ENCODE peak calls at places on chromosomes 5 and 9, in ten cellular contexts. N is right atrium auricular region, T is endodermal cell, F is NB4, J is thoracic aorta, E is H1, Q is RWPE2, Z is GM23338, W is breast epithelium, O is cardiac muscle cell. U is an unnamed sample.

GRCh38 chr9:79799691-79800345 is 228.1 kb downstream of the TLE4 start:
- DNase-seq in N (no peak), T (no peak), F (no peak), J (no peak), E (no peak), Q (no peak), Z (no peak), W (no peak), O (peak; percentile 48), U (no peak)

GRCh38 chr5:180400416-180400815 is 47.3 kb upstream of the GFPT2 start:
- DNase-seq in N (no peak), T (no peak), F (no peak), J (no peak), E (no peak), Q (no peak), Z (no peak), W (no peak), O (no peak), U (no peak)

GRCh38 chr9:26261503-26262330 is 583.5 kb upstream of the TUSC1 start:
- DNase-seq in N (no peak), T (peak; percentile 49), F (no peak), J (no peak), E (no peak), Q (no peak), Z (peak; percentile 34), W (no peak), O (no peak), U (no peak)

GRCh38 chr5:175493260-175493659 is 14.9 kb downstream of the SFXN1 start:
- DNase-seq in N (no peak), T (no peak), F (no peak), J (no peak), E (no peak), Q (no peak), Z (no peak), W (no peak), O (no peak), U (no peak)

GRCh38 chr5:35908814-35909213 is 29.6 kb downstream of the CAPSL start:
- DNase-seq in N (no peak), T (peak; percentile 55), F (no peak), J (no peak), E (no peak), Q (no peak), Z (no peak), W (no peak), O (peak; percentile 10), U (no peak)

GRCh38 chr5:159459951-159460538 is 129.8 kb upstream of the IL12B start:
- DNase-seq in N (peak; percentile 42), T (no peak), F (peak; percentile 85), J (no peak), E (no peak), Q (no peak), Z (no peak), W (no peak), O (no peak), U (no peak)

GRCh38 chr9:88628114-88628513 is 93.1 kb downstream of the NXNL2 start:
- DNase-seq in N (no peak), T (no peak), F (no peak), J (no peak), E (no peak), Q (no peak), Z (no peak), W (no peak), O (no peak), U (no peak)

GRCh38 chr9:126519660-126520425 is 93.9 kb upstream of the LMX1B start:
- DNase-seq in N (no peak), T (peak; percentile 71), F (no peak), J (no peak), E (peak; percentile 54), Q (no peak), Z (no peak), W (no peak), O (no peak), U (no peak)

GRCh38 chr9:129990269-129991005 is 52.6 kb downstream of the FNBP1 start:
- DNase-seq in N (no peak), T (no peak), F (peak; percentile 48), J (no peak), E (no peak), Q (no peak), Z (no peak), W (no peak), O (no peak), U (no peak)

GRCh38 chr9:134936021-134936761 is 18.5 kb upstream of the FCN1 start:
- DNase-seq in N (no peak), T (no peak), F (no peak), J (no peak), E (no peak), Q (peak; percentile 38), Z (no peak), W (no peak), O (no peak), U (peak; percentile 80)

GRCh38 chr9:6098431-6098830 is 83.0 kb upstream of the RANBP6 start:
- DNase-seq in N (no peak), T (no peak), F (no peak), J (no peak), E (no peak), Q (no peak), Z (no peak), W (no peak), O (no peak), U (no peak)

GRCh38 chr5:136079195-136079985 is 50.6 kb downstream of the TGFBI start:
- DNase-seq in N (no peak), T (peak; percentile 81), F (no peak), J (no peak), E (no peak), Q (no peak), Z (peak; percentile 81), W (no peak), O (peak; percentile 55), U (peak; percentile 31)

GRCh38 chr9:96149881-96150280 is 152.1 kb downstream of the HSD17B3 start:
- DNase-seq in N (no peak), T (no peak), F (peak; percentile 23), J (no peak), E (no peak), Q (no peak), Z (no peak), W (no peak), O (no peak), U (no peak)

GRCh38 chr5:93281980-93282772 is 298.8 kb downstream of the NR2F1-AS1 start:
- DNase-seq in N (no peak), T (no peak), F (no peak), J (no peak), E (no peak), Q (no peak), Z (no peak), W (no peak), O (no peak), U (no peak)

GRCh38 chr9:113715086-113715485 is 161.0 kb upstream of the ZNF618 start:
- DNase-seq in N (peak; percentile 13), T (peak; percentile 32), F (no peak), J (no peak), E (no peak), Q (no peak), Z (no peak), W (no peak), O (no peak), U (no peak)

GRCh38 chr9:137254624-137255447 is at the start of gene NELFB:
- DNase-seq in N (peak; percentile 89), T (peak; percentile 97), F (peak; percentile 90), J (peak; percentile 50), E (peak; percentile 99), Q (no peak), Z (peak; percentile 88), W (peak; percentile 92), O (peak; percentile 94), U (peak; percentile 84)

GRCh38 chr5:105392710-105393149 is 1830.1 kb upstream of the NUDT12 start:
- DNase-seq in N (no peak), T (no peak), F (no peak), J (no peak), E (no peak), Q (no peak), Z (peak; percentile 8), W (no peak), O (no peak), U (no peak)

GRCh38 chr9:547309-547708 is 294.2 kb upstream of the DMRT1 start:
- DNase-seq in N (no peak), T (no peak), F (no peak), J (no peak), E (no peak), Q (no peak), Z (no peak), W (no peak), O (no peak), U (no peak)
- H3K4me3 ChIP-seq in N (peak overlapping the region; percentile 5), T (peak overlapping the region; percentile 59), F (no peak overlapping the region), J (peak overlapping the region; percentile 32), E (no peak overlapping the region), Q (no peak overlapping the region), Z (no peak overlapping the region), W (no peak overlapping the region), O (peak overlapping the region; percentile 3), U (no peak overlapping the region)

GRCh38 chr9:90914868-90915483 is 113.4 kb downstream of the SYK start:
- DNase-seq in N (peak; percentile 78), T (peak; percentile 93), F (peak; percentile 79), J (no peak), E (peak; percentile 79), Q (no peak), Z (peak; percentile 86), W (peak; percentile 77), O (peak; percentile 83), U (peak; percentile 77)
- TF ChIP-seq CTCF in N (peak; percentile 68), T (peak; percentile 92), F (peak; percentile 70), J (peak; percentile 93), E (peak; percentile 83), Q (peak; percentile 95), Z (peak; percentile 80), W (peak; percentile 95), O (peak; percentile 88), U (peak; percentile 89)

DNA sequence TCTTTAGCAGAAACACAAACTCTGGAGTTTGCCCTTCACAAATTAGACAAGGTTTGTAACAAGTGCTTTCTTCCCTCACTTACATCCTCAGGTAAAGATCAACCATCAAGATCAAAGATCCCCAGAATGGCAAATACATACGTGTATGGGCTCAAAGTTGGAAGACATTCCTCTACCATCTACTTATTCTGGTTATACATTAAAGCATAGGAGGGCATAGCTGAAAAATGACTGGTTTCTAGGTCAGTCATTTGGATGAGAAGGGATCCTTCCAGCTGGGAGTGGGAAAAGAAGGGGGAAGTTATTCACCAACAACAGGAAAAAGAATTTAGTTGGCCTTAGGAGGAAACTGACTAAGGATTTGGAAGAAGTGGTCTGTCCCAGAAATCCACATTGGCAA is 1.9 kb downstream of the DAB2 start:
- DNase-seq in N (no peak), T (no peak), F (no peak), J (no peak), E (no peak), Q (no peak), Z (no peak), W (no peak), O (no peak), U (no peak)
- H3K4me3 ChIP-seq in N (peak overlapping the region; percentile 47), T (peak overlapping the region; percentile 89), F (no peak overlapping the region), J (peak overlapping the region; percentile 87), E (no peak overlapping the region), Q (no peak overlapping the region), Z (no peak overlapping the region), W (peak overlapping the region; percentile 70), O (no peak overlapping the region), U (no peak overlapping the region)

DNA sequence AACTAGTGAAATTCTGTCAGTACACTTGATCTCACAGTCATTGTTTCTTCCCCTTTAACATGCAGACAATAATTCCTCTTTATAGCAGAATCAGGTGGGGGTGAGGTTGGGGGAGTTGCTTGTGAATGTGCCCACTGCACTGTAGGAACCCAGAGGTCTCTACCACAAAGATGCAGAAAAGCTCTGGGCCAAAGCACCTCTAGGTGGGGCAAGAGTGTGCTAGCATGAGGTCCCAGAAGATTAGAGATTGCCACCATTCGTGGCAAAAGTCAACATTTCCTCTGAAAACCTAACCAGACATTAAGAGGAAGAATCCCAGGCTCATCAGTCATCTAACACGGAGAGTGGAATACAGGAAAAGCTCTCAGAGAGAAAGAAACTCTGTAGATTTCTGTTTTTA is 74.5 kb downstream of the PTCD2 start:
- DNase-seq in N (no peak), T (peak; percentile 55), F (peak; percentile 77), J (no peak), E (no peak), Q (no peak), Z (peak; percentile 28), W (no peak), O (no peak), U (peak; percentile 26)
- TF ChIP-seq CTCF in N (no peak), T (peak; percentile 59), F (peak; percentile 76), J (no peak), E (peak; percentile 11), Q (peak; percentile 64), Z (peak; percentile 33), W (no peak), O (peak; percentile 62), U (peak; percentile 58)

U was measured in WERI-Rb-1.